ENCODE peak calls at places on chromosomes 16 and 17, in four cellular contexts. One of them, this sample, is unnamed.

GRCh38 chr16:8893426-8893825 is 11.3 kb downstream of the LITAFD start:
- DNase-seq in ACHN: no peak
- DNase-seq in renal cortical epithelial cell: no peak
- DNase-seq in heart right ventricle: no peak
- DNase-seq in this sample: no peak

GRCh38 chr17:59851431-59852375 is 41.0 kb downstream of the TUBD1 start:
- DNase-seq in ACHN: peak
- DNase-seq in renal cortical epithelial cell: peak
- DNase-seq in heart right ventricle: no peak
- DNase-seq in this sample: no peak

GRCh38 chr16:69109486-69110270 is 4.2 kb downstream of the HAS3 start:
- DNase-seq in ACHN: no peak
- DNase-seq in renal cortical epithelial cell: no peak
- DNase-seq in heart right ventricle: no peak
- DNase-seq in this sample: no peak

GRCh38 chr16:30697264-30698138 is 1.5 kb upstream of the SRCAP start:
- DNase-seq in ACHN: no peak
- DNase-seq in renal cortical epithelial cell: peak
- DNase-seq in heart right ventricle: no peak
- DNase-seq in this sample: no peak

GRCh38 chr17:31564883-31565297 is 173.4 kb downstream of the RAB11FIP4 start:
- DNase-seq in ACHN: peak
- DNase-seq in renal cortical epithelial cell: peak
- DNase-seq in heart right ventricle: peak
- DNase-seq in this sample: peak

GRCh38 chr16:89827383-89828198 is 684 bp upstream of the SPIRE2 start:
- DNase-seq in ACHN: peak
- DNase-seq in renal cortical epithelial cell: peak
- DNase-seq in heart right ventricle: peak
- DNase-seq in this sample: peak

GRCh38 chr17:61251939-61252865 is 147.4 kb upstream of the TBX2 start:
- DNase-seq in ACHN: no peak
- DNase-seq in renal cortical epithelial cell: peak
- DNase-seq in heart right ventricle: peak
- DNase-seq in this sample: no peak

GRCh38 chr16:85707528-85708095 is 18.9 kb upstream of the GINS2 start:
- DNase-seq in ACHN: no peak
- DNase-seq in renal cortical epithelial cell: no peak
- DNase-seq in heart right ventricle: no peak
- DNase-seq in this sample: peak

GRCh38 chr17:67528751-67529436 is 151.8 kb downstream of the PITPNC1 start:
- DNase-seq in ACHN: peak
- DNase-seq in renal cortical epithelial cell: peak
- DNase-seq in heart right ventricle: peak
- DNase-seq in this sample: peak

GRCh38 chr16:5615868-5616642 is 518.5 kb upstream of the EEF2KMT start:
- DNase-seq in ACHN: peak
- DNase-seq in renal cortical epithelial cell: no peak
- DNase-seq in heart right ventricle: peak
- DNase-seq in this sample: no peak

GRCh38 chr17:74408830-74409229 is 23.1 kb upstream of the GPRC5C start:
- DNase-seq in ACHN: no peak
- DNase-seq in renal cortical epithelial cell: no peak
- DNase-seq in heart right ventricle: no peak
- DNase-seq in this sample: no peak

GRCh38 chr16:54171855-54172537 is 114.6 kb downstream of the IRX3 start:
- DNase-seq in ACHN: peak
- DNase-seq in renal cortical epithelial cell: peak
- DNase-seq in heart right ventricle: no peak
- DNase-seq in this sample: peak